ENCODE peak calls at places on chromosomes 5 and 9, in ten cellular contexts. M, R, U, X, Y, N, I, Z, A and K are unnamed samples.

GRCh38 chr9:13480688-13481087 is 201.2 kb upstream of the MPDZ start:
- DNase-seq in M (no peak), R (no peak), U (peak), X (no peak), Y (no peak), N (no peak), I (peak), Z (no peak), A (no peak), K (no peak)

GRCh38 chr9:136784249-136784996 is 6.7 kb upstream of the TMEM141 start:
- DNase-seq in M (no peak), R (no peak), U (peak), X (no peak), Y (no peak), N (no peak), I (peak), Z (no peak), A (no peak), K (no peak)

GRCh38 chr5:132489871-132490483 is 596 bp downstream of the IRF1 start:
- DNase-seq in M (no peak), R (no peak), U (peak), X (no peak), Y (no peak), N (peak), I (peak), Z (no peak), A (no peak), K (peak)

GRCh38 chr5:9898319-9898718 is 268.2 kb upstream of the TAS2R1 start:
- DNase-seq in M (no peak), R (peak), U (peak), X (no peak), Y (peak), N (no peak), I (peak), Z (peak), A (peak), K (no peak)

GRCh38 chr5:128537306-128537998 is 593 bp downstream of the FBN2 start:
- DNase-seq in M (no peak), R (no peak), U (peak), X (no peak), Y (peak), N (peak), I (peak), Z (peak), A (peak), K (no peak)

GRCh38 chr5:53027913-53028312 is 38.8 kb downstream of the ITGA2 start:
- DNase-seq in M (peak), R (peak), U (peak), X (no peak), Y (no peak), N (peak), I (peak), Z (no peak), A (no peak), K (peak)

GRCh38 chr5:116626272-116626723 is 51.7 kb upstream of the SEMA6A start:
- DNase-seq in M (no peak), R (no peak), U (peak), X (no peak), Y (no peak), N (peak), I (peak), Z (no peak), A (no peak), K (peak)

GRCh38 chr9:17486401-17486800 is 92.5 kb upstream of the SH3GL2 start:
- DNase-seq in M (no peak), R (no peak), U (no peak), X (no peak), Y (no peak), N (no peak), I (no peak), Z (no peak), A (no peak), K (no peak)

GRCh38 chr9:131758972-131759647 is 19.2 kb upstream of the RAPGEF1 start:
- DNase-seq in M (no peak), R (no peak), U (peak), X (no peak), Y (no peak), N (no peak), I (no peak), Z (no peak), A (no peak), K (no peak)

GRCh38 chr9:8012986-8013385 is 213.4 kb upstream of the DMAC1 start:
- DNase-seq in M (peak), R (no peak), U (no peak), X (no peak), Y (no peak), N (no peak), I (peak), Z (no peak), A (no peak), K (no peak)

GRCh38 chr9:34929506-34930102 is 28.5 kb upstream of the PHF24 start:
- DNase-seq in M (no peak), R (no peak), U (peak), X (no peak), Y (no peak), N (no peak), I (peak), Z (peak), A (peak), K (peak)

GRCh38 chr9:91421022-91421765 is 2.4 kb downstream of the NFIL3 start:
- DNase-seq in M (no peak), R (peak), U (peak), X (no peak), Y (no peak), N (peak), I (peak), Z (peak), A (peak), K (no peak)

GRCh38 chr5:87260604-87261200 is 7.0 kb upstream of the RASA1 start:
- DNase-seq in M (no peak), R (no peak), U (no peak), X (no peak), Y (no peak), N (no peak), I (no peak), Z (no peak), A (no peak), K (no peak)

GRCh38 chr9:133607381-133607780 is 1.8 kb downstream of the FAM163B start:
- DNase-seq in M (no peak), R (no peak), U (no peak), X (no peak), Y (no peak), N (no peak), I (no peak), Z (no peak), A (no peak), K (no peak)

GRCh38 chr9:135990468-135991429 is 29.6 kb upstream of the UBAC1 start:
- DNase-seq in M (no peak), R (no peak), U (peak), X (peak), Y (no peak), N (no peak), I (peak), Z (no peak), A (peak), K (peak)

GRCh38 chr5:52840286-52841050 is 52.8 kb downstream of the ITGA1 start:
- DNase-seq in M (no peak), R (no peak), U (no peak), X (no peak), Y (no peak), N (peak), I (no peak), Z (no peak), A (no peak), K (no peak)

GRCh38 chr5:112583166-112583565 is 154.5 kb upstream of the APC start:
- DNase-seq in M (no peak), R (no peak), U (no peak), X (no peak), Y (no peak), N (no peak), I (no peak), Z (no peak), A (no peak), K (no peak)

GRCh38 chr9:103661663-103662062 is 432.4 kb upstream of the SMC2 start:
- DNase-seq in M (no peak), R (no peak), U (peak), X (no peak), Y (no peak), N (no peak), I (no peak), Z (no peak), A (no peak), K (no peak)

GRCh38 chr5:166499452-166500240 is 1791.8 kb upstream of the WWC1 start:
- DNase-seq in M (peak), R (no peak), U (peak), X (no peak), Y (no peak), N (no peak), I (no peak), Z (no peak), A (no peak), K (no peak)

GRCh38 chr5:74798977-74799911 is 32.2 kb downstream of the NSA2 start:
- DNase-seq in M (peak), R (no peak), U (peak), X (no peak), Y (no peak), N (no peak), I (no peak), Z (no peak), A (no peak), K (no peak)

GRCh38 chr9:69923972-69924371 is 103.4 kb downstream of the CFAP95 start:
- DNase-seq in M (no peak), R (no peak), U (no peak), X (no peak), Y (no peak), N (no peak), I (no peak), Z (no peak), A (no peak), K (no peak)

GRCh38 chr9:131270171-131271015 is 5.9 kb downstream of the FAM78A start:
- DNase-seq in M (no peak), R (no peak), U (no peak), X (no peak), Y (no peak), N (peak), I (no peak), Z (no peak), A (peak), K (peak)

GRCh38 chr9:78986446-78986845 is 585.3 kb upstream of the TLE4 start:
- DNase-seq in M (no peak), R (no peak), U (no peak), X (no peak), Y (no peak), N (no peak), I (no peak), Z (no peak), A (no peak), K (no peak)

GRCh38 chr5:21236896-21237830 is 1249.2 kb upstream of the CDH18 start:
- DNase-seq in M (peak), R (no peak), U (peak), X (no peak), Y (no peak), N (no peak), I (peak), Z (no peak), A (no peak), K (no peak)

GRCh38 chr5:172696171-172696849 is 55.2 kb downstream of the NEURL1B start:
- DNase-seq in M (no peak), R (no peak), U (no peak), X (no peak), Y (no peak), N (peak), I (peak), Z (no peak), A (no peak), K (no peak)

GRCh38 chr9:4490705-4491620 is 695 bp downstream of the SLC1A1 start:
- DNase-seq in M (no peak), R (no peak), U (no peak), X (no peak), Y (no peak), N (peak), I (no peak), Z (no peak), A (no peak), K (no peak)

GRCh38 chr5:125232779-125233230 is 486.4 kb upstream of the ZNF608 start:
- DNase-seq in M (peak), R (no peak), U (peak), X (peak), Y (peak), N (no peak), I (peak), Z (no peak), A (no peak), K (no peak)

GRCh38 chr5:123874600-123875201 is 362.7 kb downstream of the CSNK1G3 start:
- DNase-seq in M (no peak), R (no peak), U (no peak), X (peak), Y (no peak), N (no peak), I (peak), Z (peak), A (no peak), K (no peak)

GRCh38 chr5:34854459-34855174 is 15.7 kb downstream of the TTC23L start:
- DNase-seq in M (peak), R (no peak), U (no peak), X (no peak), Y (no peak), N (no peak), I (no peak), Z (no peak), A (no peak), K (no peak)

GRCh38 chr9:107100591-107100990 is 182.5 kb upstream of the RAD23B start:
- DNase-seq in M (no peak), R (no peak), U (no peak), X (no peak), Y (no peak), N (no peak), I (no peak), Z (no peak), A (no peak), K (no peak)

GRCh38 chr5:61333351-61334223 is 1.5 kb downstream of the ZSWIM6 start:
- DNase-seq in M (no peak), R (peak), U (no peak), X (no peak), Y (no peak), N (peak), I (peak), Z (peak), A (peak), K (peak)

GRCh38 chr9:122158202-122158601 is 1.4 kb downstream of the NDUFA8 start:
- DNase-seq in M (no peak), R (no peak), U (peak), X (peak), Y (no peak), N (no peak), I (peak), Z (peak), A (peak), K (no peak)

GRCh38 chr9:86202338-86202882 is 57.0 kb downstream of the C9orf153 start:
- DNase-seq in M (no peak), R (no peak), U (peak), X (peak), Y (peak), N (no peak), I (peak), Z (no peak), A (peak), K (no peak)

GRCh38 chr9:86200599-86201162 is 58.8 kb downstream of the C9orf153 start:
- DNase-seq in M (no peak), R (no peak), U (no peak), X (no peak), Y (no peak), N (no peak), I (no peak), Z (no peak), A (no peak), K (no peak)

GRCh38 chr9:86207193-86207592 is 52.3 kb downstream of the C9orf153 start:
- DNase-seq in M (no peak), R (no peak), U (no peak), X (no peak), Y (no peak), N (no peak), I (no peak), Z (no peak), A (no peak), K (no peak)

GRCh38 chr9:86201474-86202337 is 57.8 kb downstream of the C9orf153 start:
- DNase-seq in M (no peak), R (no peak), U (no peak), X (no peak), Y (no peak), N (no peak), I (no peak), Z (no peak), A (no peak), K (no peak)
- TF ChIP-seq CTCF in M (no peak), R (no peak), U (no peak), X (no peak), Y (no peak), N (no peak), I (no peak), Z (no peak), A (no peak), K (no peak)

GRCh38 chr5:138536665-138537315 is 6.2 kb downstream of the ETF1 start:
- DNase-seq in M (no peak), R (no peak), U (peak), X (no peak), Y (no peak), N (no peak), I (no peak), Z (no peak), A (no peak), K (no peak)
- TF ChIP-seq CTCF in M (peak), R (no peak), U (peak), X (peak), Y (peak), N (peak), I (peak), Z (peak), A (peak), K (no peak)

GRCh38 chr9:5869315-5870019 is 21.2 kb upstream of the MLANA start:
- DNase-seq in M (no peak), R (no peak), U (peak), X (no peak), Y (no peak), N (no peak), I (no peak), Z (no peak), A (peak), K (no peak)
- TF ChIP-seq CTCF in M (peak), R (no peak), U (peak), X (peak), Y (peak), N (no peak), I (peak), Z (peak), A (no peak), K (no peak)

GRCh38 chr9:111399211-111399739 is 69.3 kb upstream of the OR2K2 start:
- DNase-seq in M (no peak), R (no peak), U (no peak), X (no peak), Y (no peak), N (no peak), I (no peak), Z (no peak), A (no peak), K (no peak)

GRCh38 chr9:111400564-111400898 is 70.5 kb upstream of the OR2K2 start:
- DNase-seq in M (no peak), R (no peak), U (peak), X (no peak), Y (no peak), N (no peak), I (peak), Z (no peak), A (no peak), K (no peak)

GRCh38 chr9:111405701-111406100 is 75.7 kb upstream of the OR2K2 start:
- DNase-seq in M (no peak), R (no peak), U (no peak), X (no peak), Y (no peak), N (no peak), I (no peak), Z (no peak), A (no peak), K (no peak)

GRCh38 chr9:111393971-111394370 is 63.9 kb upstream of the OR2K2 start:
- DNase-seq in M (no peak), R (no peak), U (no peak), X (no peak), Y (no peak), N (no peak), I (no peak), Z (no peak), A (no peak), K (no peak)

GRCh38 chr9:111399772-111400563 is 69.9 kb upstream of the OR2K2 start:
- DNase-seq in M (no peak), R (no peak), U (peak), X (no peak), Y (no peak), N (no peak), I (peak), Z (no peak), A (no peak), K (peak)
- TF ChIP-seq CTCF in M (peak), R (no peak), U (peak), X (peak), Y (peak), N (no peak), I (peak), Z (peak), A (no peak), K (no peak)

GRCh38 chr5:54851449-54851848 is 133.9 kb downstream of the ESM1 start:
- DNase-seq in M (no peak), R (no peak), U (no peak), X (no peak), Y (no peak), N (no peak), I (no peak), Z (no peak), A (no peak), K (no peak)

GRCh38 chr5:54854883-54855581 is 130.4 kb downstream of the ESM1 start:
- DNase-seq in M (no peak), R (no peak), U (no peak), X (no peak), Y (no peak), N (no peak), I (no peak), Z (no peak), A (no peak), K (no peak)

DNA sequence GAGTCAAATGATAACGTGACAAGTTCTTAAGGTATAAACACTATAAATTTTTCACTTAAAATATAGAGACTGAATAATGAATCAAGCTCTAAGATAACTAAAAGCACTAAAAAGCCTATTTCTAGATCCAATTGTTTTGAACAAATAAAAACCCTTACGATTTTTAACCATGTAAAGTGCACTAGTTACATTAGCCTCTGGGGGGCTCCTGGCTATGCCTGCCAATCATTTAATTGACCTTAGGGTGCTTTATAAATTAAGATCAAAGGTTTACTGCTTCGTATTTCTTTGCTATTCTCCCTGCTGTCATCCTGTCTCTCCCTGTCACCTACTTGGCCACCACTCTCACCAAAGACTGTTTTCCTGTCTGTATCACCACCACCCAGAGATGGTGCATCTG is 133.4 kb downstream of the ESM1 start:
- DNase-seq in M (no peak), R (no peak), U (no peak), X (no peak), Y (no peak), N (no peak), I (no peak), Z (no peak), A (no peak), K (no peak)
- TF ChIP-seq CTCF in M (peak), R (no peak), U (no peak), X (no peak), Y (no peak), N (no peak), I (no peak), Z (peak), A (no peak), K (no peak)

GRCh38 chr5:7592910-7593309 is 197.0 kb downstream of the ADCY2 start:
- DNase-seq in M (no peak), R (no peak), U (no peak), X (no peak), Y (no peak), N (no peak), I (no peak), Z (peak), A (peak), K (no peak)
- TF ChIP-seq CTCF in M (peak), R (no peak), U (peak), X (no peak), Y (peak), N (no peak), I (no peak), Z (peak), A (no peak), K (no peak)

DNA sequence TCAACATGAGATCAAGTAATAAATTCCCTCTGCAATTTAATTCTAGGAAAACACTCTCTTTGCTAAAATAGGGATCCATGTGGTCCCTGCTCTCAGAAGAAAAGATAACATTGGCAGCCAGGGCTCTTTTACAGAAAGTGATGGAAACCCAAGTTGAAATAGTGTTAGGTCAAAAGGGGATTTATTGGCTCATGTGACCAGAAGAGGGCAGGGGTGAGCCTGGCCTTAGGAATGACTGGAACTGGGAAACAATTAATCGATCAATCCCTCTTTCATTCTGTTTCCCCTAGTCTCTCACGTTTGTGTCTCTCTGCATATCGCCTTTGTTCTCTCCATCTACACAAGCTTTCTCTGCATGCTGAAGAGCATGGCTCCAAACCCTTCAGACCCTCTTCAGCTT is 58.3 kb upstream of the ALDH1B1 start:
- DNase-seq in M (no peak), R (no peak), U (no peak), X (no peak), Y (no peak), N (no peak), I (no peak), Z (no peak), A (no peak), K (peak)
- TF ChIP-seq CTCF in M (peak), R (no peak), U (peak), X (peak), Y (no peak), N (peak), I (peak), Z (peak), A (peak), K (no peak)

DNA sequence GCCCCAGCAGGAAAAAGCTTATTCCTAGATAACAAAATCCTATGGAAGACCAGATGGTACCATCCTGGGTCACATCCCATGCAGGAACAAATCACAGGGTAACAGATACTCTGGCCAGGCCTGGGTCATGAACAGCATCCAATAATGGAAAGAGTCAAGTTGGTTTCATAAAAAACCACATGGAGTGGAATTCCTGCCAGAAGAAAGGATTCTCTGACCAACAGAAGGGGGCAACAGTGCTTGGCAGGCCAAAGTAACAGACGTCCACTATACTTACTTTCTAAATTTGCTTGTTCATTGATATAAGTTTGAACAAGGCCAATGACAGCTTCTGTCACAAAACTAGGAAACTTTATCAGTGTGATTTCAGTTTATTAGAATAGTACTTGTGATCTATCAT is 273.5 kb downstream of the ARRDC3 start:
- DNase-seq in M (no peak), R (no peak), U (peak), X (no peak), Y (peak), N (no peak), I (peak), Z (no peak), A (no peak), K (no peak)
- TF ChIP-seq CTCF in M (no peak), R (no peak), U (peak), X (no peak), Y (peak), N (no peak), I (peak), Z (no peak), A (no peak), K (no peak)